ENCODE peak calls at places on chromosomes 12 and 14, in four cellular contexts. F is stomach, B is breast epithelium, C is suprapubic skin. R is an unnamed sample.
A peak's percentile ranks its signal among the peaks of the same experiment; 100 is the strongest.

GRCh38 chr14:23181453-23181852 is 2.0 kb downstream of the SLC7A8 start:
- DNase-seq in C (peak; percentile 12), B (no peak), F (no peak), R (no peak)

GRCh38 chr14:100975668-100976067 is 72.1 kb upstream of the RTL1 start:
- DNase-seq in C (no peak), B (no peak), F (no peak), R (no peak)

GRCh38 chr12:6925543-6926279 is 2.0 kb upstream of the ATN1 start:
- DNase-seq in B (peak; percentile 94), F (peak; percentile 77), C (no peak), R (peak; percentile 46)

GRCh38 chr14:102777711-102778615 is 714 bp downstream of the TRAF3 start:
- DNase-seq in B (no peak), F (no peak), C (no peak), R (no peak)

GRCh38 chr12:74021937-74022336 is 515.7 kb upstream of the ATXN7L3B start:
- DNase-seq in B (no peak), F (peak; percentile 48), C (no peak), R (peak; percentile 42)

GRCh38 chr12:86445361-86445760 is 189.2 kb upstream of the MGAT4C start:
- DNase-seq in B (no peak), C (no peak), F (no peak), R (no peak)

GRCh38 chr12:2998789-2999264 is 39.6 kb downstream of the TEAD4 start:
- DNase-seq in F (no peak), B (no peak), C (no peak), R (no peak)

GRCh38 chr12:101207086-101207780 is 2.8 kb downstream of the SLC5A8 start:
- DNase-seq in C (no peak), B (no peak), F (no peak), R (no peak)

GRCh38 chr14:98169170-98169587 is 1102.8 kb downstream of the BCL11B start:
- DNase-seq in B (no peak), F (no peak), C (no peak), R (no peak)

GRCh38 chr14:74324945-74325361 is 22.2 kb upstream of the ABCD4 start:
- DNase-seq in F (no peak), C (no peak), B (no peak), R (no peak)

GRCh38 chr12:124747426-124748161 is 116.1 kb downstream of the SCARB1 start:
- DNase-seq in B (no peak), C (no peak), F (no peak), R (no peak)

GRCh38 chr12:108789546-108789945 is 58.2 kb upstream of the CORO1C start:
- DNase-seq in B (no peak), C (no peak), F (no peak), R (no peak)

GRCh38 chr12:126390969-126391566 is 1325.8 kb downstream of the AACS start:
- DNase-seq in B (no peak), F (no peak), C (no peak), R (no peak)

GRCh38 chr14:88044129-88044727 is 39.3 kb downstream of the GPR65 start:
- DNase-seq in F (no peak), C (no peak), B (no peak), R (no peak)

GRCh38 chr12:43763769-43764168 is 5.0 kb downstream of the IRAK4 start:
- DNase-seq in F (no peak), B (no peak), C (no peak), R (no peak)

GRCh38 chr14:99575043-99576023 is 28.7 kb downstream of the CCDC85C start:
- DNase-seq in F (peak; percentile 90), C (no peak), B (peak; percentile 74), R (no peak)

GRCh38 chr12:5770727-5771126 is 174.3 kb downstream of the ANO2 start:
- DNase-seq in F (no peak), B (no peak), C (no peak), R (no peak)

GRCh38 chr14:79965896-79966295 is 245.4 kb downstream of the DIO2 start:
- DNase-seq in B (no peak), F (no peak), C (no peak), R (no peak)

GRCh38 chr12:93183940-93184663 is 193.6 kb upstream of the NUDT4 start:
- DNase-seq in B (no peak), F (no peak), C (no peak), R (no peak)

GRCh38 chr12:3888654-3889053 is 15.5 kb upstream of the PARP11 start:
- DNase-seq in C (no peak), F (no peak), B (no peak), R (no peak)

GRCh38 chr14:36245223-36245622 is 68.7 kb upstream of the PTCSC3 start:
- DNase-seq in B (no peak), C (no peak), F (no peak), R (no peak)

GRCh38 chr14:36241183-36241582 is 64.7 kb upstream of the PTCSC3 start:
- DNase-seq in B (no peak), C (no peak), F (no peak), R (no peak)

GRCh38 chr14:36238666-36239363 is 62.3 kb upstream of the PTCSC3 start:
- DNase-seq in F (no peak), C (no peak), B (no peak), R (no peak)

GRCh38 chr14:36243183-36243582 is 66.7 kb upstream of the PTCSC3 start:
- DNase-seq in F (no peak), B (no peak), C (no peak), R (no peak)
- H3K4me3 ChIP-seq in F (no peak overlapping the region), B (no peak overlapping the region), C (no peak overlapping the region), R (no peak overlapping the region)

DNA sequence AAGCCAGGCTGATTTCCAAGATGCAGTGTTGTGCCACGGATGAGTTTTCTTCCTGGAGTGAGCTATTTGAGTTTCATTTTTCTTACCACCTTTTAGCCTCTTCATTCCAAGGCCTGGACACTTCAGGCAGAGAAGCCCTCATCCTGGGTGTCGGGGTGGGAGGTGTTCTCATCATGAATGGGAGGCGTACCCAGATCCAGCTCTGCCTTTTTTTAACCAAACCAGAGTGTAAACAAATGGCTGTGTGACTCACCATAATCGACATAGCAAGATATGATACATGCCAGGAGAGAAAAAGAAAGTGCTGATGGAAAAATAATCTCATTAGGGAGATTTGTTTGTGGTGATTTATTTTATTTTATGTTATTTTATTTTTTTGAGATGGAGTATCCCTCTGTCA is 80.0 kb downstream of the ARF6 start:
- DNase-seq in F (peak; percentile 36), C (no peak), B (peak; percentile 67), R (peak; percentile 87)
- TF ChIP-seq POLR2AphosphoS5 in F (peak; percentile 36), C (no peak), B (no peak), R (peak; percentile 46)

GRCh38 chr12:49195734-49196133 is 6.9 kb upstream of the TUBA1A start:
- DNase-seq in C (no peak), B (no peak), F (no peak), R (no peak)

GRCh38 chr12:49201595-49202295 is 12.9 kb upstream of the TUBA1A start:
- DNase-seq in F (no peak), B (peak; percentile 40), C (no peak), R (no peak)

GRCh38 chr12:49198431-49199155 is 9.7 kb upstream of the TUBA1A start:
- DNase-seq in C (peak; percentile 34), B (no peak), F (no peak), R (no peak)

GRCh38 chr12:49206389-49206788 is 17.5 kb upstream of the TUBA1A start:
- DNase-seq in B (no peak), F (no peak), C (no peak), R (no peak)

DNA sequence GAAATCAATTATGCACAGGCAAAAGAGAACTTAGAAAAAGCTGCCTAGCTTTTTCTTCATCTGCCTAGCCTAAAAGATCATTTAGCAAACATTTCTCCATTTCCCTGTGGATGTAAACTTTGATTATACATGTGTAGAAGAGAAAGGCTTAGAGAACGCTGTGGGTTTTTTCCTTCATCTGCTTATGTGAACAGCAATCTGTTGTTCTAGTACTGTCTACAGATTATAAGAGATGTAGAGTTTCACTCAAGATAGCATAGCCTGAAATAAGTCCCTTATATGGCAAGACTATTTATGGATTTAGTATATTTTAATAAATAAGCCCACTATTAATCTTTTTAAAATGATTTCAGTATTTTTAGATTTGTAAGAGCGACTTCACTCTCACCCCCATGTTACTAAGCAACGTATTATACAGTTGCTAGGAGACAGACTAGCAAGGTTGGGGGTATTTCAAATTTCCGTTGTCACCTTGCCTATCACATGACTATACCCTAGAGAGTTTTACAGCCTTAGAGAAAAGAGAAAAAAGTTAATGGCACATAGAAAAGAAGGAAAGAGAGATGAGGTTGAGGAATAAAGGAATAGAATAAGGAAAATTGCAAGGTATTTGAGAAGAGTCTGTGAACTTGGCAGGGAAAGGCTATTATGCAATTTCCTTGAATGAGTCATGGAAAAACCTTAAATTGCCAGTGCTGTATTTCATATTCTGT is 12.2 kb upstream of the TUBA1A start:
- DNase-seq in C (no peak), B (no peak), F (no peak), R (peak; percentile 85)
- H3K4me3 ChIP-seq in C (no peak overlapping the region), B (no peak overlapping the region), F (no peak overlapping the region), R (no peak overlapping the region)

DNA sequence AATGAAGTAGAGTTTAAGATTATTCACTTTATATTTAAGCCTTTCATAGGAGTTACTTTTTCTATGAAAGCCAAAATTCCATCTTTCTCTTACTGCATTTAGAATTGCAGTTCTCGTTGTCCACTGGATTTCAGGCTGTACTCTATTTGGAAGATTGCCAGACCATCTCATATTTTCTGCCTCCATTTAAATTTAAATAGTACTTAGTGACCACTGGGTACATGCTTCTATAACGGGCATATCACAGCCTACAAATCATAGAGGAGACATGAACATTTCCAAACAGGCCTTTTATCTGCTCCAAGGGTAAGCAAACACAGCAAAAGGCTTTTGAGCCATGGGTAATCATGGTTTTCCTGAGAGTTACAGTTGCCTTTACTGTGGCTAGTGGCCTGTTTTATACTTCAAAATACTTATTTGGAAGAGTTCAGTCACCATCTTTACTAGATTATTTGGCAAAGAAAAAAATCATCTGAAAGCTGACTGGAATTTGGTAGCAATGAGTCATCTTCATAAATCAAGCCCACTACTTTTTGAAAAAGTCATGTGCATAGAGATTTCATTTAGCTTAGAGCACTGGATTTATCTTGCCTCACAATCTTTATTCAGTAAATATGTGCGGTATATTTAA is 15.7 kb downstream of the ANO6 start:
- DNase-seq in B (no peak), F (no peak), C (no peak), R (no peak)
- TF ChIP-seq POLR2AphosphoS5 in B (no peak), F (no peak), C (no peak), R (no peak)

DNA sequence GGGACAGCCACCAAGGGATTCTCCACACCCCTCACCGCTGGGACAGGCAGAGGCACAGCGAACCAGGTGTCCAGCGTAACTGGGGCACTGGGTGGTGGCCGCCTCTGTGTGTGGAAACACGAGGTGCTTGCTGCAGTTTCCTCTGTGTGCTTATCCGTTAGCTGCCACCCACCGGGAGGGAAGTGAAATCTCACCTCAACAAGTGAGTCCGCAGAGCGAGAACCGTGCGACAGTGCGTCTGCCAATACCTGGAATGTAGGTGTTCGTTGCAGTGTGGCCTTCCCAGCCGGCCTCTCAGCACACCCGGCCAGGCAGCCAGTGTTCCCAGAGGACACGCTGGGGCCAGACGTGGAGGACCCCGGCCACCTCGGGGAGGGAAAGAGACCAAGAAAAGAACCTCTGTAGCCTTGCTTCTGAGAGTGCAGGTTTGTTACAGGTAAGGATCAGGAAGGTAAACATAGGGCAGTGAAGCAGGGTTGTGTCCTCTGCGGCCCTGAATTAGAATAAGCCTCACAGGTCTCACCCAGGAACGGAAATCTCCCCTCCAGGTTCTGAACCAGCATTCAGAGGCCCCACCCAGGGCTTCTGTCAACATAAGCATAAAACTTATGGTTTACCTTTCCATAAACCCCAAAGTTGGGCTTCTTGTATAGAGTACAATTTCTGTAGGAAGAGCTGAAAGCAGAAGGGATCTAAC is 1.5 kb downstream of the BCL2L14 start:
- DNase-seq in B (no peak), F (peak; percentile 73), C (no peak), R (no peak)
- H3K4me3 ChIP-seq in B (no peak overlapping the region), F (peak overlapping the region; percentile 38), C (no peak overlapping the region), R (no peak overlapping the region)

R was measured in Panc1.